ENCODE peak calls at places on chromosomes 16 and 17, in eight cellular contexts. X, L, G, V, M, Y, F and Z are unnamed samples.

GRCh38 chr16:1745900-1746692 is 25.2 kb downstream of the NME3 start:
- DNase-seq in L (no peak), F (peak), G (no peak), M (no peak), V (no peak), Y (no peak), X (no peak), Z (peak)

GRCh38 chr17:31512104-31512740 is 120.7 kb downstream of the RAB11FIP4 start:
- DNase-seq in V (no peak), G (no peak), X (no peak), Y (no peak), F (no peak), M (no peak), L (no peak), Z (no peak)

GRCh38 chr17:13544292-13544691 is 57.4 kb downstream of the HS3ST3A1 start:
- DNase-seq in V (no peak), G (no peak), X (no peak), F (peak), Y (peak), L (peak), M (no peak), Z (peak)

GRCh38 chr16:64238576-64238975 is 883.3 kb downstream of the CDH11 start:
- DNase-seq in L (no peak), X (no peak), M (no peak), Y (no peak), F (peak), V (no peak), G (no peak), Z (no peak)

GRCh38 chr17:38449364-38449763 is 21.1 kb downstream of the ARHGAP23 start:
- DNase-seq in M (no peak), Y (no peak), X (no peak), G (no peak), L (no peak), V (no peak), F (no peak), Z (peak)

GRCh38 chr17:68346448-68346847 is 55.2 kb downstream of the ARSG start:
- DNase-seq in V (peak), F (no peak), L (no peak), G (no peak), X (peak), M (peak), Y (peak), Z (no peak)

GRCh38 chr17:57410169-57410568 is 153.8 kb downstream of the MSI2 start:
- DNase-seq in Y (no peak), L (no peak), F (no peak), X (no peak), G (no peak), V (no peak), M (no peak), Z (no peak)

GRCh38 chr16:318628-319027 is 33.9 kb downstream of the AXIN1 start:
- DNase-seq in G (no peak), F (no peak), X (no peak), M (no peak), V (no peak), Y (no peak), L (no peak), Z (no peak)

GRCh38 chr17:75844530-75845057 is 390 bp upstream of the UNC13D start:
- DNase-seq in Y (peak), F (no peak), V (no peak), L (no peak), M (no peak), X (peak), G (no peak), Z (no peak)

GRCh38 chr16:66869424-66869823 is 10.9 kb upstream of the PDP2 start:
- DNase-seq in G (no peak), M (no peak), L (no peak), Y (no peak), V (no peak), X (peak), F (no peak), Z (no peak)

GRCh38 chr16:84562174-84562815 is 55.6 kb downstream of the COTL1 start:
- DNase-seq in M (peak), Y (no peak), L (no peak), V (peak), X (no peak), G (no peak), F (no peak), Z (no peak)

GRCh38 chr17:74818306-74818705 is 41.4 kb downstream of the GRIN2C start:
- DNase-seq in L (no peak), Y (no peak), V (no peak), M (no peak), G (no peak), F (no peak), X (no peak), Z (no peak)

GRCh38 chr17:69695646-69696045 is 281.1 kb downstream of the MAP2K6 start:
- DNase-seq in L (no peak), F (no peak), Y (peak), M (no peak), G (no peak), X (no peak), V (no peak), Z (peak)

GRCh38 chr16:88804173-88804551 is 573 bp downstream of the CDT1 start:
- DNase-seq in L (no peak), X (no peak), V (no peak), F (no peak), Y (no peak), M (no peak), G (no peak), Z (no peak)

GRCh38 chr17:71142333-71142732 is 973.0 kb downstream of the KCNJ2 start:
- DNase-seq in M (no peak), V (no peak), F (peak), X (no peak), G (no peak), L (no peak), Y (no peak), Z (peak)

GRCh38 chr16:77250395-77250794 is 51.2 kb downstream of the SYCE1L start:
- DNase-seq in Y (no peak), M (no peak), L (no peak), X (no peak), G (no peak), V (no peak), F (no peak), Z (no peak)

GRCh38 chr17:35372846-35373531 is 432 bp downstream of the SLFN11 start:
- DNase-seq in G (no peak), X (no peak), F (no peak), L (no peak), V (peak), Y (no peak), M (peak), Z (peak)

GRCh38 chr17:72386619-72387237 is 265.9 kb downstream of the SOX9 start:
- DNase-seq in M (no peak), F (no peak), V (no peak), L (no peak), Y (no peak), G (no peak), X (no peak), Z (peak)

GRCh38 chr17:17425005-17425404 is 51.8 kb upstream of the MED9 start:
- DNase-seq in V (no peak), M (no peak), F (no peak), X (no peak), L (no peak), G (no peak), Y (no peak), Z (no peak)

GRCh38 chr16:3503513-3503912 is 2.7 kb downstream of the CLUAP1 start:
- DNase-seq in M (no peak), L (no peak), V (no peak), X (peak), G (no peak), Y (no peak), F (no peak), Z (no peak)

GRCh38 chr17:65130829-65131228 is 6.3 kb upstream of the RGS9 start:
- DNase-seq in V (no peak), L (no peak), Y (no peak), M (no peak), F (no peak), G (no peak), X (no peak), Z (no peak)

DNA sequence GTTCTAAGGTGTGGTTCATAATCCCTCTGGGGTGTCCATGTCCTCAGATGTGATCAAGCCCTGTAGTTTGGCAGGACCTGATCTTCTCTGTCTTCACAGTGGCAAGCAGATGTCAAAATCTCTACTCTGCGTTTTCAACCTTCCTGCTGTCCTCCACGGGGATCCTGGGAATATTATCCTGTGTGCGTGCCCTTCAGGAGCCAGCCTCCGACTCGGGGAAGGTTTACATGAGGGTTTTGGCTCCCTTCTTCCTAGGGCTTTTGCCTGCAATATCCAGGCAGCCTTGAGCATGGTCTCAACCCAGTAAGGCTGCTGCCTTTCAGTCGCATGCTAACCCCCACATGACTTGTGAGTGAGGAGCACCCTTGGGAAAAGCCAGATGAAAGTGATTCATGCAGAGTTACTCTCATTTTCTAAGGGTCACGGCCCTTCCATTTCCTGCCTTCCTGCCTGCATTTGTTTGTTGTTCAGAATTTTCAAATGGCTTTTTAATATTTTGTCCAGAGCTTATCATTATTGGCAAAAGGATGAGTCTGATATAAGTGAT is 202.2 kb upstream of the CHMP6 start:
- DNase-seq in V (peak), L (no peak), X (no peak), M (no peak), F (peak), G (peak), Y (peak), Z (peak)
- H3K4me3 ChIP-seq in V (no peak), L (no peak), X (no peak), M (peak), F (no peak), G (no peak), Y (no peak), Z (no peak)

GRCh38 chr17:77210946-77211541 is 70.3 kb downstream of the SEC14L1 start:
- DNase-seq in Y (no peak), V (no peak), L (no peak), F (no peak), G (no peak), M (no peak), X (no peak), Z (no peak)
- H3K4me3 ChIP-seq in Y (no peak), V (no peak), L (no peak), F (no peak), G (no peak), M (no peak), X (no peak), Z (no peak)

GRCh38 chr17:77325826-77326581 is 185.2 kb downstream of the SEC14L1 start:
- DNase-seq in F (no peak), Y (peak), V (no peak), L (no peak), X (peak), G (no peak), M (no peak), Z (peak)

GRCh38 chr17:77325537-77325825 is 184.7 kb downstream of the SEC14L1 start:
- DNase-seq in L (no peak), G (no peak), M (no peak), X (no peak), Y (no peak), V (no peak), F (no peak), Z (no peak)

GRCh38 chr17:77322534-77323412 is 182.0 kb downstream of the SEC14L1 start:
- DNase-seq in G (peak), F (peak), M (peak), Y (peak), L (no peak), V (peak), X (peak), Z (peak)

GRCh38 chr17:77323413-77324171 is 182.8 kb downstream of the SEC14L1 start:
- DNase-seq in X (peak), L (no peak), M (peak), F (peak), Y (peak), G (no peak), V (no peak), Z (peak)

GRCh38 chr17:77324227-77324626 is 183.5 kb downstream of the SEC14L1 start:
- DNase-seq in F (no peak), L (no peak), M (no peak), V (no peak), X (peak), Y (peak), G (no peak), Z (no peak)
- H3K4me3 ChIP-seq in F (no peak), L (no peak), M (peak), V (no peak), X (no peak), Y (peak), G (peak), Z (peak)

GRCh38 chr17:2563061-2563460 is 30.4 kb upstream of the PAFAH1B1 start:
- DNase-seq in V (no peak), M (no peak), X (no peak), F (no peak), L (no peak), Y (no peak), G (no peak), Z (no peak)
- H3K4me3 ChIP-seq in V (no peak), M (no peak), X (no peak), F (no peak), L (no peak), Y (no peak), G (no peak), Z (no peak)

DNA sequence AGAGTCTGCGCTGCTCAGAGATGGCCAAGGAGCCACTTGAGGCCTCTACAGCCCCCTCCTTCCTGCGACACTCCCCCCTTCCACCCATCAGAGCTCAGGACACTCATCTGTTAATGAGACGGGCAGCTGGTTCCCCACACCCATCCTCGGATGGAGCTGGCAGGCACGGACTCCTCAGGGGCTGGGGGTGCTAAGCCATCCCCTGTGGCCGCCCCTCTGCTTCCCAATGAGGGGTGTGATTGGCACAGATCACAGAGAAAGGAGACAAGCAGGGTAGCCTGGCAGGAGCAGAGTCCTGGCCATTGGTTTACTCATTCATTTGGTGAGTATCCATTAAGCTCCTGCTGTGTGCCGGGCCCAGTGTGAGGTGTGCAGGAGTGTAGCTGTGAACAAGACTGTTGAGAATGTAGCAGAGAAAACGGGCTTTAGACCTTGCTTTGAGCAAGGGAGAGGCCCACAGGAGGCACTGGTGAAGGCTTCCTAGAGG is 12.6 kb upstream of the CRHR1 start:
- DNase-seq in V (no peak), X (no peak), L (no peak), F (no peak), G (no peak), Y (no peak), M (no peak), Z (no peak)
- H3K4me3 ChIP-seq in V (no peak), X (no peak), L (no peak), F (no peak), G (no peak), Y (no peak), M (no peak), Z (no peak)

GRCh38 chr17:3809135-3809534 is 8.1 kb upstream of the ITGAE start:
- DNase-seq in F (no peak), L (no peak), Y (no peak), X (no peak), M (no peak), V (no peak), G (no peak), Z (no peak)

GRCh38 chr17:3812771-3813170 is 11.8 kb upstream of the ITGAE start:
- DNase-seq in Y (peak), M (no peak), G (no peak), V (no peak), F (no peak), L (no peak), X (no peak), Z (no peak)

GRCh38 chr17:3812284-3812683 is 11.3 kb upstream of the ITGAE start:
- DNase-seq in X (no peak), F (no peak), V (no peak), L (no peak), M (no peak), Y (peak), G (no peak), Z (no peak)

GRCh38 chr17:3808701-3809100 is 7.7 kb upstream of the ITGAE start:
- DNase-seq in X (no peak), L (no peak), V (no peak), G (no peak), Y (no peak), M (no peak), F (no peak), Z (no peak)

DNA sequence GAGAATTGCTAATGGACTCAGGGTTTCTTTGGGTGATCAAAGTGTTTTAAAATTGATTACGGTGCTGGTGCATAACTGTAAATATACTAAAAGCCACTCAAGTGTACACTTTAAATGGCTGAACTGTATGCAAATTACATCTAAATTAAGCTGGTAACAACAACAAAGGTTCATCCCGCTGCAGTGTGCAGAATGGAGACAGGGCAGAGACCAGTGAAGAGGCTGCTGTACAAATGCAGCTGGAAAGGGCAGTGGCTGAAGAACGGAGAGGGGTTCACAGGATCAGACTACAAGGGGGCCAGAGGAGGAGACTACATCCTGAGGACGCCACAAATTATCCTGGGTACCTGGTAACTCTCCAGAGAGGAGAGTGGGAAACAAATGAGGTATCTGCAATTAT is 9.0 kb upstream of the ITGAE start:
- DNase-seq in M (no peak), Y (peak), F (no peak), L (no peak), X (no peak), V (no peak), G (no peak), Z (no peak)
- H3K4me3 ChIP-seq in M (no peak), Y (no peak), F (no peak), L (no peak), X (no peak), V (no peak), G (no peak), Z (no peak)